ENCODE peak calls at places on chromosomes 2 and 18, in four cellular contexts. One of them, this sample, is unnamed.

GRCh38 chr2:17966793-17967192 is 88.3 kb downstream of the KCNS3 start:
- DNase-seq in K562: no peak
- DNase-seq in HepG2: no peak
- DNase-seq in GM12878: no peak
- DNase-seq in this sample: no peak

GRCh38 chr2:37612382-37612781 is 59.1 kb downstream of the CDC42EP3 start:
- DNase-seq in HepG2: no peak
- DNase-seq in K562: no peak
- DNase-seq in GM12878: no peak
- DNase-seq in this sample: no peak

GRCh38 chr2:101725038-101725437 is 27.5 kb downstream of the MAP4K4 start:
- DNase-seq in HepG2: no peak
- DNase-seq in GM12878: no peak
- DNase-seq in K562: no peak
- DNase-seq in this sample: no peak

GRCh38 chr2:57881998-57882884 is 164.4 kb upstream of the VRK2 start:
- DNase-seq in HepG2: peak; percentile 35
- DNase-seq in GM12878: no peak
- DNase-seq in K562: no peak
- DNase-seq in this sample: no peak

GRCh38 chr2:234463626-234464290 is 33.1 kb downstream of the ARL4C start:
- DNase-seq in K562: no peak
- DNase-seq in HepG2: no peak
- DNase-seq in GM12878: no peak
- DNase-seq in this sample: no peak

GRCh38 chr18:49690307-49690706 is 123.0 kb downstream of the ACAA2 start:
- DNase-seq in K562: no peak
- DNase-seq in GM12878: no peak
- DNase-seq in HepG2: no peak
- DNase-seq in this sample: no peak

GRCh38 chr18:8776544-8776943 is 71.2 kb downstream of the MTCL1 start:
- DNase-seq in K562: no peak
- DNase-seq in HepG2: no peak
- DNase-seq in GM12878: no peak
- DNase-seq in this sample: no peak

GRCh38 chr2:235247001-235247400 is 246.8 kb upstream of the AGAP1 start:
- DNase-seq in K562: no peak
- DNase-seq in HepG2: no peak
- DNase-seq in GM12878: no peak
- DNase-seq in this sample: no peak

GRCh38 chr2:147829106-147829505 is 15.7 kb upstream of the ACVR2A start:
- DNase-seq in HepG2: no peak
- DNase-seq in GM12878: no peak
- DNase-seq in K562: peak; percentile 59
- DNase-seq in this sample: no peak

GRCh38 chr2:3627500-3628100 is 30.4 kb upstream of the ALLC start:
- DNase-seq in K562: no peak
- DNase-seq in HepG2: no peak
- DNase-seq in GM12878: no peak
- DNase-seq in this sample: no peak

GRCh38 chr2:102112692-102113665 is 29.6 kb upstream of the IL1R1 start:
- DNase-seq in K562: no peak
- DNase-seq in HepG2: no peak
- DNase-seq in GM12878: no peak
- DNase-seq in this sample: no peak

GRCh38 chr2:218395826-218396687 is 3.6 kb upstream of the CTDSP1 start:
- DNase-seq in GM12878: peak; percentile 84
- DNase-seq in HepG2: peak; percentile 94
- DNase-seq in K562: peak; percentile 95
- DNase-seq in this sample: peak; percentile 80

GRCh38 chr2:17557596-17557995 is 17.1 kb downstream of the VSNL1 start:
- DNase-seq in GM12878: no peak
- DNase-seq in HepG2: peak; percentile 61
- DNase-seq in K562: no peak
- DNase-seq in this sample: no peak

DNA sequence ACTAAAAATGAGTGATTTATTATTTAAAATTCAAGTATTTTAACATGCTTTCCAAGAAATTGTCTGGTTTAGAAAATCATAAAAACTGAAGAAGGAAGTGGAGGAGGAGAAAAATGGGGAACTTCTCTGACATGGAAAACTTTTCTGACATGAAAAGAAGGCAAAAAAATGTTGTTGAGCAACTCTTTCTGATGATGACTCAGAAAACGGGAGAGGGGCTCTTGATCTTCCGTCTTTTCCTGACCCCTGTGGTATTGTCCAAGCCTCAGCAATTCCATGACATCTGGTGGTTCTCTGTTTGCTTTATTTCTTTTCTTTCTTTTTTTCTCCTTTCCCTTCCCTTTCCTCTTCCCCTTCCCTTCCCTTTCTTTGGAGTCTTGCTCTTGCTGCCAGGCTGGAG is 262.9 kb upstream of the THUMPD2 start:
- DNase-seq in HepG2: no peak
- DNase-seq in GM12878: no peak
- DNase-seq in K562: no peak
- DNase-seq in this sample: no peak
- TF ChIP-seq BHLHE40 in HepG2: no peak
- TF ChIP-seq BHLHE40 in GM12878: no peak
- TF ChIP-seq BHLHE40 in K562: no peak
- TF ChIP-seq BHLHE40 in this sample: no peak

DNA sequence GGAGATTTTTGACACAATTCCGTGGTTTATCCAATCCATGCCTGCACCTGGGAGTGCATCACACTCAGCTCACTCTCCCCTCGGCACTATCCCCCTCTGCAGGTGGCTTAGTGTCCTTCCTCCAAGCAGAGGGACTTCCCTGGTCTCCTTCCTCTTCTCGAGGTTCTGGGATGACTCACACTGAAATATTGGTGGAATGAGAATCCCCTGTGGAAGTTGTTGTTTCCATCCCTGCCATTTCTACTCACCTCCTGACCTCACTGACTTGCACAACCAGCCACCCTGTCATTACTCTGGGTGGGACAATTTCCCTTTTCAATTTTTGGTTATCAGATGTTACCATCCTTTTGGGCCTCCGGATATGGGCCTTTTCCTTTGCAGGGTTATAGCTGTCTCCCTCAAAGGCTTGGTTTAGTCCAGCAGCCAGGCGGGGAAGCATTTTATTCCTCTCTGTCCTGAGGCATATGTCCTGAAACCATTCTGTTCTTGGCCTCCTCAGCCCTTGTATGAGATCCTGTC is 59.9 kb downstream of the PTPRM start:
- DNase-seq in HepG2: peak; percentile 93
- DNase-seq in GM12878: no peak
- DNase-seq in K562: no peak
- DNase-seq in this sample: no peak
- TF ChIP-seq FOXM1 in HepG2: no peak
- TF ChIP-seq FOXM1 in GM12878: no peak
- TF ChIP-seq FOXM1 in K562: no peak
- TF ChIP-seq FOXM1 in this sample: no peak

DNA sequence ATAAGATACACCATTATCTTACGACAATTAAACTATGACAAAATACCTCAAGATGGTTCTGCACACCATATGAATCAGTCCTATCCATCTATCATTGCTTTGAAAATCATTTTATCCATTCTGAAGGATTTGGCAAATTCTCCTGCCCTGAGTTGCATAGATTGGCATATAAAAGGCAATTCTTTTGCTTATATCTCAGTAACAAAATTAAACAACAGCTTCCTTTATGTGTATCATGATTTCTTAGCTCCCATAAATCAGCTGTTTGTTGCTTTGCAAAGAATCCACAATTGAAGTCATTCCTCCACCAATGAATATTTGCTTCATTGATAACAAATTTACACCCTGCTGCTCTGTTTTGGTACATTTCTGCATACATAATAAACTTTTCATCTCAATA is 61.7 kb downstream of the ITGB6 start:
- DNase-seq in HepG2: no peak
- DNase-seq in GM12878: no peak
- DNase-seq in K562: no peak
- DNase-seq in this sample: no peak
- TF ChIP-seq FOXK2 in HepG2: no peak
- TF ChIP-seq FOXK2 in GM12878: no peak
- TF ChIP-seq FOXK2 in K562: no peak
- TF ChIP-seq FOXK2 in this sample: no peak

DNA sequence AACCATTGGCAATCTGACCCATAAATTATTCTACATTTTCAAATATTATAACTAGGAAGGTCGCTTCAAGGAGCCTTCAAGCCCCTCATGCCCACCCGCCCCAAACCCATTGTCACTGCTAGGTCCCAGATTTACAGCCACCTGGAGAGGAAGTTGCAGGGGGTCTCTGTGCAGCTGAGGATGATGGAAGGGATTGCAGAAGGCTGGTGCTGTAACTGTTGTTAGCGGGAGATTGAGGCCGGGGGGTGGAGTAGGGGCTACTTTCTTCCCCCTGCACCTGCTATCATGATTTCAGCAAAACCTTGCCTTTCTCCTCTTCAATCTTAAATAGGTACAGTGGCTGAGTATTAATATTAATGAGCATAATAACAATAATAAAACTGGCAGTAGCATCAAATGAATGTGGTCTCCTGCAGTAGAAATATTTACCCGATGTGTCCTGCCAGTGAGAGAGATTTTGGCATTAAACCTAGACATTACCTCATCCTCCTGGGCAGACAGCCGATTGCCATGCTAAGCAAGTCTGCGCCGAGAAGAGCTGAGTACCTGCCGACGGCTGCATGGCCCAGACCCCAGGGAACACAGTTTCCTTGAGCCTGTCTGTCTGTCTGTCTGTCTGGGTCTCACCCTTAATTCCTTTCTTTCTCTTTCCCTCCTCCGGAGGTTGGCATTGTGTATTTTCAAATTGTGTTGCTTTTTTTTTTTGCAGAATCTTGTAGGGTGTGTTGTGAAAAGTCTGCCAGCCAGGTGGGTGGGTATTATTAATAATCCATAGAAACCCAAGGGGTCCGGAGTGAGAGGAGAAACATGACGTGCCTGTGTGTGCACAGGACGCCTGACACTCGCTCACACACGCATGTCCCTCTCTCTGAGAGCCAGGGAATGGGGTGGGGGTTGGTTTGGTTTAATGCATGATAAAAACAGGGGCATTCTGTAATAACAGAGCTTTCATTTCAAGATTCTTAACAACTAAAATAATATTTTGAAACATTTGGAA is 225.2 kb downstream of the FAM210A start:
- DNase-seq in HepG2: no peak
- DNase-seq in GM12878: no peak
- DNase-seq in K562: no peak
- DNase-seq in this sample: no peak
- TF ChIP-seq BHLHE40 in HepG2: no peak
- TF ChIP-seq BHLHE40 in GM12878: no peak
- TF ChIP-seq BHLHE40 in K562: no peak
- TF ChIP-seq BHLHE40 in this sample: no peak

GRCh38 chr2:64469261-64469660 is 15.3 kb downstream of the LGALSL start:
- DNase-seq in GM12878: no peak
- DNase-seq in K562: no peak
- DNase-seq in HepG2: no peak
- DNase-seq in this sample: no peak

GRCh38 chr2:64470071-64470470 is 16.1 kb downstream of the LGALSL start:
- DNase-seq in GM12878: no peak
- DNase-seq in K562: no peak
- DNase-seq in HepG2: no peak
- DNase-seq in this sample: no peak

GRCh38 chr2:64474200-64474630 is 20.3 kb downstream of the LGALSL start:
- DNase-seq in K562: no peak
- DNase-seq in GM12878: no peak
- DNase-seq in HepG2: no peak
- DNase-seq in this sample: no peak

GRCh38 chr2:64470921-64471320 is 17.0 kb downstream of the LGALSL start:
- DNase-seq in K562: no peak
- DNase-seq in HepG2: no peak
- DNase-seq in GM12878: no peak
- DNase-seq in this sample: no peak

DNA sequence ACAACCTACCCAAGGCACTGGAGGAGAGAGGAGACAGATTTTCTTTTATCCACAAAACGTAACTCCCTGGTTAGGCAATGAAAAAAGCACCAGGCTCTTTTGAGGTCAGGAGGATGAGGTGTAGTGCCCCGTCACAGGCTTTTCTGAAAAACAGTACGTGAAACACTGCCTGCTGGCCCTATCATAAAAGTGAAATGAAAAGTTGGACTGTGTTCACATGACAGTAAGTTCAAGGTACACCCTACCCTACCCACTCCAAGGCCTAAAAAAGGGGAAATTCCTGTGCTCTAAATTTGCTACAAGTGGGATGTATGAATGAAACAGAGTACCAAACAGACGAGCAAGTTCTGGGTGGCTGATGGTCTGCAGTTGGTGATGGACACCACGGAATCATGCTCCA is 17.7 kb downstream of the LGALSL start:
- DNase-seq in HepG2: no peak
- DNase-seq in K562: no peak
- DNase-seq in GM12878: no peak
- DNase-seq in this sample: no peak
- TF ChIP-seq FOXM1 in HepG2: no peak
- TF ChIP-seq FOXM1 in K562: no peak
- TF ChIP-seq FOXM1 in GM12878: no peak
- TF ChIP-seq FOXM1 in this sample: no peak

DNA sequence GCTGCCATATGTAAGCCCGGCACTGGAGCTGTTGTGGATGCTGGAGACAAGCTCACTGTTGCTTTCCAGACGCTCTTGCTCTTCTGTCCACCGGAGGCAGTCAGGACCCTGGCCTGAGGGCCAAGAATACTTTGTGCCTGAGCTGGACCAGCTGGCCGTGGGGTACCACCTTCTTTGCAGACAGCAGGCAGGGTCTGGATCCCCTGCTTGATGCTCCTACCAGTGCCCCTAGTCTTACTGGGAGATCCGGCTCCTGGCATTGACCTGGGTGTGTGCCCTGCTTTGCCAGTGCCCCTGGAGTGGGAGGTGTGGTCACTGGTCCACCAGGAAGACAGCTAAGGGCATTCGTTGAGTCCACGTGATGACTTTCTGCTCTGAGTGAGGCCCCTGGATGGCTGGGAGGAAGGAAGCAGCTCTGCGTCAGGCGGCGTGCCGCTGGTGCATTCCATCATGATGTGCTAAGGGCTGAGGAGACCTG is 59.3 kb downstream of the LRRFIP1 start:
- DNase-seq in GM12878: no peak
- DNase-seq in HepG2: peak; percentile 35
- DNase-seq in K562: no peak
- DNase-seq in this sample: no peak
- TF ChIP-seq FOXK2 in GM12878: no peak
- TF ChIP-seq FOXK2 in HepG2: no peak
- TF ChIP-seq FOXK2 in K562: no peak
- TF ChIP-seq FOXK2 in this sample: no peak

DNA sequence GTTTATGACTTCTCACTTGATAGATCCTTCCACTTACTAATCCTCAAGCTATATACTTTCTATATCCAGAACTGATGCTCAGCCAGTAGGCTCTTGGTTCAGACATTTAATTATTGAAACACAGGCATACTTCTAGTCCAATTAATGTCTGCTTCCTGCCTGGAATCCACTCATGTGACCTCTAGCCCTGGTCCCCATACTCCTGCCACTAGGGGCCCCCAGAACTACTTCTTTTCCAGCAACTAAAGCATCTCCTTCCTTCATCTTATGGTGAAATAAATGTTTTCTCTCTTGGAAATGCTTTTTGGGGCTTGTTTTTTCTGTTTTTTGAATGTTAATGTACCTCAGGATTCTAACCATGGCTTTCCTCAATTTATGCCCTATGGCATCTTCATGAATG is 527.6 kb downstream of the SATB2 start:
- DNase-seq in HepG2: no peak
- DNase-seq in GM12878: no peak
- DNase-seq in K562: no peak
- DNase-seq in this sample: no peak
- TF ChIP-seq BHLHE40 in HepG2: no peak
- TF ChIP-seq BHLHE40 in GM12878: no peak
- TF ChIP-seq BHLHE40 in K562: no peak
- TF ChIP-seq BHLHE40 in this sample: no peak

GRCh38 chr18:24315170-24315569 is 82.5 kb downstream of the OSBPL1A start:
- DNase-seq in K562: no peak
- DNase-seq in GM12878: no peak
- DNase-seq in HepG2: no peak
- DNase-seq in this sample: no peak
- TF ChIP-seq FOXM1 in K562: no peak
- TF ChIP-seq FOXM1 in GM12878: no peak
- TF ChIP-seq FOXM1 in HepG2: no peak
- TF ChIP-seq FOXM1 in this sample: no peak

This sample was measured in HEK293T.